ENCODE peak calls at places on chromosomes 13 and 19, in ten cellular contexts. One of them, this sample, is unnamed.

GRCh38 chr19:29559743-29560142 is 33.9 kb downstream of the VSTM2B start:
- DNase-seq in HS-5: no peak
- DNase-seq in adrenal gland: no peak
- DNase-seq in fibroblast of the aortic adventitia: no peak
- DNase-seq in GM12878: no peak
- DNase-seq in SHP77 treated with DMSO at 0.1 percent for 48 hours: no peak
- DNase-seq in C1 segment of cervical spinal cord: no peak
- DNase-seq in T-helper 9 cell: no peak
- DNase-seq in endothelial cell: no peak
- DNase-seq in AG09309: no peak
- DNase-seq in this sample: no peak

GRCh38 chr13:29964181-29964845 is 113.9 kb upstream of the UBL3 start:
- DNase-seq in GM12878: no peak
- DNase-seq in fibroblast of the aortic adventitia: no peak
- DNase-seq in C1 segment of cervical spinal cord: no peak
- DNase-seq in T-helper 9 cell: no peak
- DNase-seq in adrenal gland: no peak
- DNase-seq in HS-5: no peak
- DNase-seq in AG09309: no peak
- DNase-seq in endothelial cell: no peak
- DNase-seq in SHP77 treated with DMSO at 0.1 percent for 48 hours: no peak
- DNase-seq in this sample: no peak

GRCh38 chr19:3360494-3361383 is 5.6 kb upstream of the NFIC start:
- DNase-seq in HS-5: no peak
- DNase-seq in endothelial cell: no peak
- DNase-seq in T-helper 9 cell: peak
- DNase-seq in fibroblast of the aortic adventitia: no peak
- DNase-seq in SHP77 treated with DMSO at 0.1 percent for 48 hours: no peak
- DNase-seq in GM12878: no peak
- DNase-seq in adrenal gland: peak
- DNase-seq in AG09309: no peak
- DNase-seq in C1 segment of cervical spinal cord: peak
- DNase-seq in this sample: no peak

GRCh38 chr19:5097331-5097930 is 128.5 kb downstream of the KDM4B start:
- DNase-seq in GM12878: no peak
- DNase-seq in T-helper 9 cell: no peak
- DNase-seq in HS-5: no peak
- DNase-seq in fibroblast of the aortic adventitia: no peak
- DNase-seq in adrenal gland: no peak
- DNase-seq in endothelial cell: no peak
- DNase-seq in SHP77 treated with DMSO at 0.1 percent for 48 hours: no peak
- DNase-seq in C1 segment of cervical spinal cord: no peak
- DNase-seq in AG09309: no peak
- DNase-seq in this sample: no peak

GRCh38 chr19:58559275-58560006 is 1.0 kb upstream of the UBE2M start:
- DNase-seq in adrenal gland: peak
- DNase-seq in SHP77 treated with DMSO at 0.1 percent for 48 hours: no peak
- DNase-seq in GM12878: peak
- DNase-seq in HS-5: no peak
- DNase-seq in T-helper 9 cell: no peak
- DNase-seq in AG09309: peak
- DNase-seq in fibroblast of the aortic adventitia: peak
- DNase-seq in endothelial cell: peak
- DNase-seq in C1 segment of cervical spinal cord: no peak
- DNase-seq in this sample: no peak

GRCh38 chr13:76019421-76020044 is 383.4 kb downstream of the LMO7 start:
- DNase-seq in C1 segment of cervical spinal cord: peak
- DNase-seq in AG09309: no peak
- DNase-seq in endothelial cell: peak
- DNase-seq in T-helper 9 cell: no peak
- DNase-seq in SHP77 treated with DMSO at 0.1 percent for 48 hours: no peak
- DNase-seq in HS-5: no peak
- DNase-seq in GM12878: no peak
- DNase-seq in adrenal gland: no peak
- DNase-seq in fibroblast of the aortic adventitia: no peak
- DNase-seq in this sample: no peak

GRCh38 chr13:86856996-86857395 is 814.2 kb upstream of the SLITRK5 start:
- DNase-seq in adrenal gland: no peak
- DNase-seq in GM12878: no peak
- DNase-seq in T-helper 9 cell: no peak
- DNase-seq in SHP77 treated with DMSO at 0.1 percent for 48 hours: no peak
- DNase-seq in AG09309: no peak
- DNase-seq in HS-5: no peak
- DNase-seq in endothelial cell: no peak
- DNase-seq in C1 segment of cervical spinal cord: no peak
- DNase-seq in fibroblast of the aortic adventitia: peak
- DNase-seq in this sample: peak

GRCh38 chr19:29831686-29832085 is 19.9 kb downstream of the CCNE1 start:
- DNase-seq in GM12878: no peak
- DNase-seq in C1 segment of cervical spinal cord: no peak
- DNase-seq in fibroblast of the aortic adventitia: no peak
- DNase-seq in endothelial cell: no peak
- DNase-seq in HS-5: no peak
- DNase-seq in AG09309: no peak
- DNase-seq in SHP77 treated with DMSO at 0.1 percent for 48 hours: no peak
- DNase-seq in T-helper 9 cell: no peak
- DNase-seq in adrenal gland: no peak
- DNase-seq in this sample: no peak

GRCh38 chr19:42443944-42444398 is 1.2 kb upstream of the CXCL17 start:
- DNase-seq in HS-5: no peak
- DNase-seq in AG09309: no peak
- DNase-seq in adrenal gland: no peak
- DNase-seq in C1 segment of cervical spinal cord: no peak
- DNase-seq in endothelial cell: no peak
- DNase-seq in T-helper 9 cell: no peak
- DNase-seq in fibroblast of the aortic adventitia: no peak
- DNase-seq in SHP77 treated with DMSO at 0.1 percent for 48 hours: no peak
- DNase-seq in GM12878: no peak
- DNase-seq in this sample: no peak

This sample was measured in kidney epithelial cell.